ENCODE peak calls at places on chromosomes 16 and 17, in eight cellular contexts. T, I, R, O, W, L, A and C are unnamed samples.

GRCh38 chr16:83887564-83887963 is 11.4 kb upstream of the MLYCD start:
- DNase-seq in T (peak; percentile 16), I (no peak), R (no peak), O (no peak), W (no peak), L (no peak), A (no peak), C (no peak)

GRCh38 chr16:26454102-26454501 is 612.6 kb upstream of the C16orf82 start:
- DNase-seq in T (no peak), I (no peak), R (no peak), O (no peak), W (no peak), L (peak; percentile 2), A (no peak), C (no peak)

GRCh38 chr16:85453-85782 is 7.4 kb downstream of the MPG start:
- DNase-seq in T (no peak), I (no peak), R (no peak), O (no peak), W (no peak), L (no peak), A (no peak), C (no peak)

GRCh38 chr16:50193594-50193993 is 40.5 kb downstream of the TENT4B start:
- DNase-seq in T (peak; percentile 49), I (no peak), R (peak; percentile 60), O (no peak), W (peak; percentile 93), L (no peak), A (no peak), C (no peak)

GRCh38 chr17:50115744-50116143 is 14.2 kb downstream of the SAMD14 start:
- DNase-seq in T (no peak), I (no peak), R (no peak), O (no peak), W (no peak), L (no peak), A (no peak), C (no peak)

GRCh38 chr16:30186782-30187555 is 3.6 kb downstream of the CORO1A start:
- DNase-seq in T (peak; percentile 39), I (no peak), R (no peak), O (peak; percentile 81), W (no peak), L (peak; percentile 11), A (peak; percentile 90), C (peak; percentile 46)

GRCh38 chr17:27290916-27291598 is 2.9 kb upstream of the WSB1 start:
- DNase-seq in T (no peak), I (no peak), R (no peak), O (no peak), W (no peak), L (no peak), A (no peak), C (no peak)

GRCh38 chr17:41534899-41535546 is 6.9 kb upstream of the KRT19 start:
- DNase-seq in T (no peak), I (no peak), R (no peak), O (no peak), W (no peak), L (no peak), A (no peak), C (no peak)

GRCh38 chr17:8470447-8471047 is 34.9 kb downstream of the NDEL1 start:
- DNase-seq in T (no peak), I (no peak), R (peak; percentile 24), O (peak; percentile 71), W (no peak), L (no peak), A (no peak), C (no peak)

GRCh38 chr17:57424777-57425188 is 168.5 kb downstream of the MSI2 start:
- DNase-seq in T (no peak), I (no peak), R (peak; percentile 59), O (no peak), W (no peak), L (no peak), A (no peak), C (no peak)

GRCh38 chr16:27768651-27769270 is 218.8 kb downstream of the KATNIP start:
- DNase-seq in T (no peak), I (no peak), R (no peak), O (no peak), W (no peak), L (no peak), A (no peak), C (no peak)

GRCh38 chr17:57732062-57732461 is 13.0 kb downstream of the CCDC182 start:
- DNase-seq in T (no peak), I (no peak), R (no peak), O (no peak), W (no peak), L (no peak), A (no peak), C (no peak)

GRCh38 chr17:49946208-49946607 is 22.8 kb upstream of the DLX4 start:
- DNase-seq in T (no peak), I (no peak), R (no peak), O (no peak), W (no peak), L (no peak), A (no peak), C (no peak)

GRCh38 chr17:75152971-75153853 is 1.1 kb downstream of the JPT1 start:
- DNase-seq in T (no peak), I (no peak), R (peak; percentile 63), O (no peak), W (peak; percentile 46), L (peak; percentile 25), A (no peak), C (no peak)

GRCh38 chr17:74833501-74834361 is 26.0 kb downstream of the GRIN2C start:
- DNase-seq in T (peak; percentile 55), I (no peak), R (peak; percentile 20), O (no peak), W (peak; percentile 61), L (peak; percentile 60), A (peak; percentile 70), C (no peak)

GRCh38 chr17:45430738-45431530 is 1.7 kb downstream of the ARHGAP27 start:
- DNase-seq in T (no peak), I (no peak), R (peak; percentile 69), O (no peak), W (no peak), L (no peak), A (no peak), C (no peak)

GRCh38 chr16:68644715-68645493 is at the start of gene CDH3:
- DNase-seq in T (no peak), I (no peak), R (peak; percentile 95), O (peak; percentile 35), W (no peak), L (no peak), A (peak; percentile 25), C (no peak)

GRCh38 chr16:78675312-78675711 is 575.9 kb downstream of the WWOX start:
- DNase-seq in T (no peak), I (no peak), R (no peak), O (no peak), W (no peak), L (no peak), A (no peak), C (no peak)

GRCh38 chr17:1002771-1003555 is 6.0 kb downstream of the TIMM22 start:
- DNase-seq in T (peak; percentile 77), I (peak; percentile 83), R (no peak), O (no peak), W (no peak), L (peak; percentile 67), A (no peak), C (peak; percentile 67)

GRCh38 chr16:11405331-11406176 is 60.3 kb downstream of the RMI2 start:
- DNase-seq in T (no peak), I (no peak), R (no peak), O (no peak), W (peak; percentile 6), L (no peak), A (peak; percentile 51), C (no peak)